ENCODE peak calls at places on chromosomes 3 and 15, in ten cellular contexts. J is cardiac muscle cell, H is amniotic stem cell, T is neural crest cell, C is brain pericyte, O is NCI-H146, W is NCI-H460, A is NCI-H2029, E is anterior cingulate cortex, Y is cardiac fibroblast. F is an unnamed sample.

GRCh38 chr3:169283902-169284451 is 379.5 kb downstream of the MECOM start:
- DNase-seq in J (no peak), H (no peak), T (no peak), C (no peak), O (no peak), W (no peak), A (no peak), E (no peak), Y (no peak), F (no peak)

GRCh38 chr15:88838667-88839066 is 35.4 kb downstream of the ACAN start:
- DNase-seq in J (no peak), H (no peak), T (no peak), C (no peak), O (no peak), W (no peak), A (no peak), E (no peak), Y (no peak), F (no peak)

GRCh38 chr3:2360815-2361214 is 262.1 kb downstream of the CNTN4 start:
- DNase-seq in J (no peak), H (no peak), T (no peak), C (no peak), O (no peak), W (no peak), A (no peak), E (no peak), Y (no peak), F (no peak)

GRCh38 chr15:92833493-92834271 is 66.4 kb upstream of the CHD2 start:
- DNase-seq in J (no peak), H (no peak), T (no peak), C (no peak), O (no peak), W (no peak), A (no peak), E (no peak), Y (no peak), F (no peak)

GRCh38 chr3:52703356-52703755 is 2.2 kb downstream of the GLT8D1 start:
- DNase-seq in J (no peak), H (no peak), T (no peak), C (no peak), O (no peak), W (no peak), A (no peak), E (no peak), Y (no peak), F (no peak)

GRCh38 chr3:194964809-194965208 is 279.1 kb downstream of the FAM43A start:
- DNase-seq in J (no peak), H (no peak), T (no peak), C (no peak), O (no peak), W (no peak), A (no peak), E (no peak), Y (no peak), F (no peak)

GRCh38 chr15:57692709-57693108 is 13.8 kb upstream of the POLR2M start:
- DNase-seq in J (peak), H (no peak), T (no peak), C (no peak), O (no peak), W (no peak), A (no peak), E (no peak), Y (peak), F (no peak)

GRCh38 chr3:130386604-130387263 is 41.3 kb downstream of the COL6A5 start:
- DNase-seq in J (peak), H (no peak), T (no peak), C (no peak), O (no peak), W (no peak), A (no peak), E (no peak), Y (peak), F (peak)

GRCh38 chr3:12629560-12629959 is 34.4 kb downstream of the RAF1 start:
- DNase-seq in J (no peak), H (peak), T (no peak), C (no peak), O (no peak), W (no peak), A (peak), E (no peak), Y (peak), F (peak)

GRCh38 chr3:24533557-24534193 is 39.0 kb upstream of the THRB start:
- DNase-seq in J (no peak), H (no peak), T (no peak), C (no peak), O (no peak), W (no peak), A (no peak), E (no peak), Y (no peak), F (no peak)

GRCh38 chr3:11120091-11120845 is 34.0 kb upstream of the HRH1 start:
- DNase-seq in J (peak), H (no peak), T (no peak), C (no peak), O (no peak), W (no peak), A (no peak), E (no peak), Y (peak), F (no peak)

GRCh38 chr3:168266335-168266734 is 170.6 kb upstream of the GOLIM4 start:
- DNase-seq in J (no peak), H (no peak), T (no peak), C (no peak), O (no peak), W (no peak), A (no peak), E (no peak), Y (no peak), F (no peak)

GRCh38 chr3:17151598-17152373 is 267.0 kb downstream of the PLCL2 start:
- DNase-seq in J (no peak), H (no peak), T (no peak), C (no peak), O (no peak), W (no peak), A (no peak), E (no peak), Y (no peak), F (no peak)

GRCh38 chr3:50138266-50139230 is 16.6 kb upstream of the SEMA3F start:
- DNase-seq in J (peak), H (no peak), T (no peak), C (no peak), O (no peak), W (no peak), A (peak), E (no peak), Y (peak), F (peak)

GRCh38 chr3:21894459-21895083 is 143.6 kb upstream of the ZNF385D start:
- DNase-seq in J (peak), H (no peak), T (peak), C (no peak), O (no peak), W (peak), A (no peak), E (no peak), Y (peak), F (peak)

GRCh38 chr3:169478566-169479313 is 184.8 kb downstream of the MECOM start:
- DNase-seq in J (peak), H (no peak), T (no peak), C (no peak), O (no peak), W (no peak), A (no peak), E (no peak), Y (peak), F (no peak)

GRCh38 chr3:115553796-115554495 is 69.4 kb upstream of the GAP43 start:
- DNase-seq in J (no peak), H (no peak), T (no peak), C (no peak), O (no peak), W (no peak), A (no peak), E (no peak), Y (no peak), F (no peak)

GRCh38 chr3:133926736-133927542 is 31.3 kb upstream of the RAB6B start:
- DNase-seq in J (no peak), H (no peak), T (peak), C (no peak), O (peak), W (no peak), A (no peak), E (no peak), Y (no peak), F (peak)

GRCh38 chr15:100704281-100705055 is 102.1 kb downstream of the ASB7 start:
- DNase-seq in J (no peak), H (no peak), T (no peak), C (no peak), O (no peak), W (no peak), A (no peak), E (no peak), Y (no peak), F (peak)

GRCh38 chr15:22973286-22973685 is 6.9 kb downstream of the CYFIP1 start:
- DNase-seq in J (no peak), H (no peak), T (no peak), C (no peak), O (peak), W (no peak), A (no peak), E (no peak), Y (no peak), F (no peak)

GRCh38 chr15:66765478-66766281 is 63.6 kb downstream of the SMAD6 start:
- DNase-seq in J (peak), H (no peak), T (no peak), C (no peak), O (peak), W (no peak), A (no peak), E (no peak), Y (peak), F (peak)

GRCh38 chr3:42601898-42602581 is 1.6 kb downstream of the NKTR start:
- DNase-seq in J (no peak), H (no peak), T (no peak), C (no peak), O (peak), W (no peak), A (no peak), E (no peak), Y (no peak), F (no peak)

GRCh38 chr3:190225186-190225692 is 97.0 kb downstream of the CLDN1 start:
- DNase-seq in J (peak), H (peak), T (no peak), C (no peak), O (peak), W (peak), A (no peak), E (no peak), Y (peak), F (peak)

GRCh38 chr3:38655708-38656300 is 6.3 kb upstream of the SCN5A start:
- DNase-seq in J (peak), H (no peak), T (peak), C (no peak), O (peak), W (peak), A (peak), E (no peak), Y (peak), F (peak)

GRCh38 chr15:87777054-87777498 is 479.5 kb downstream of the NTRK3 start:
- DNase-seq in J (peak), H (no peak), T (no peak), C (no peak), O (no peak), W (no peak), A (no peak), E (no peak), Y (peak), F (no peak)

GRCh38 chr3:114879059-114880031 is 267.7 kb downstream of the ZBTB20 start:
- DNase-seq in J (peak), H (peak), T (no peak), C (no peak), O (peak), W (no peak), A (peak), E (no peak), Y (peak), F (peak)

GRCh38 chr3:184176377-184177330 is 2.0 kb downstream of the AP2M1 start:
- DNase-seq in J (peak), H (peak), T (peak), C (peak), O (peak), W (peak), A (no peak), E (no peak), Y (peak), F (peak)

GRCh38 chr3:108134555-108134880 is 43.7 kb upstream of the CD47 start:
- DNase-seq in J (no peak), H (no peak), T (no peak), C (no peak), O (no peak), W (no peak), A (no peak), E (no peak), Y (no peak), F (no peak)

GRCh38 chr3:186955898-186956696 is 25.8 kb downstream of the ST6GAL1 start:
- DNase-seq in J (no peak), H (no peak), T (no peak), C (no peak), O (no peak), W (no peak), A (no peak), E (no peak), Y (no peak), F (no peak)

GRCh38 chr3:195584543-195584870 is 767 bp upstream of the APOD start:
- DNase-seq in J (no peak), H (no peak), T (no peak), C (no peak), O (no peak), W (no peak), A (no peak), E (no peak), Y (no peak), F (no peak)

GRCh38 chr15:100109486-100110035 is 232.2 kb downstream of the ADAMTS17 start:
- DNase-seq in J (no peak), H (no peak), T (no peak), C (no peak), O (no peak), W (no peak), A (no peak), E (no peak), Y (no peak), F (no peak)

GRCh38 chr3:145936986-145937385 is 224.0 kb downstream of the PLOD2 start:
- DNase-seq in J (no peak), H (no peak), T (no peak), C (no peak), O (no peak), W (no peak), A (no peak), E (no peak), Y (no peak), F (no peak)

F was measured in DMS53.